ENCODE peak calls at places on chromosomes 16 and 17, in six cellular contexts. I, T, Z, C, M and P are unnamed samples.
A peak's percentile ranks its signal among the peaks of the same experiment; 100 is the strongest.

GRCh38 chr16:75203667-75204409 is 3.1 kb downstream of the CTRB2 start:
- DNase-seq in I (no peak), T (no peak), Z (no peak), C (no peak), M (no peak), P (no peak)

GRCh38 chr17:61405686-61406542 is 6.3 kb downstream of the TBX2 start:
- DNase-seq in I (peak; percentile 70), T (no peak), Z (no peak), C (no peak), M (no peak), P (no peak)

GRCh38 chr16:66265106-66265415 is 101.4 kb upstream of the CDH5 start:
- DNase-seq in I (no peak), T (no peak), Z (peak; percentile 31), C (no peak), M (no peak), P (no peak)

GRCh38 chr17:31171711-31172110 is 76.9 kb downstream of the NF1 start:
- DNase-seq in I (no peak), T (no peak), Z (no peak), C (no peak), M (no peak), P (no peak)

GRCh38 chr16:81647527-81647926 is 131.6 kb upstream of the PLCG2 start:
- DNase-seq in I (peak; percentile 46), T (no peak), Z (peak; percentile 81), C (no peak), M (peak; percentile 81), P (no peak)

GRCh38 chr17:20092292-20092867 is 83.2 kb downstream of the SPECC1 start:
- DNase-seq in I (no peak), T (no peak), Z (no peak), C (no peak), M (no peak), P (no peak)

GRCh38 chr17:41777157-41777578 is 9.3 kb downstream of the JUP start:
- DNase-seq in I (peak; percentile 91), T (no peak), Z (no peak), C (no peak), M (no peak), P (no peak)

GRCh38 chr17:76558210-76559095 is 18.6 kb downstream of the PRCD start:
- DNase-seq in I (no peak), T (no peak), Z (no peak), C (no peak), M (peak; percentile 48), P (peak; percentile 44)

GRCh38 chr16:67528870-67529638 is 425 bp downstream of the RIPOR1 start:
- DNase-seq in I (peak; percentile 90), T (no peak), Z (peak; percentile 68), C (no peak), M (peak; percentile 52), P (peak; percentile 48)

GRCh38 chr17:64087252-64088005 is 42.5 kb downstream of the ERN1 start:
- DNase-seq in I (no peak), T (no peak), Z (no peak), C (no peak), M (no peak), P (no peak)

GRCh38 chr17:77208217-77208808 is 67.5 kb downstream of the SEC14L1 start:
- DNase-seq in I (no peak), T (no peak), Z (no peak), C (no peak), M (peak; percentile 92), P (peak; percentile 83)

GRCh38 chr17:75105269-75106080 is 4.3 kb upstream of the ARMC7 start:
- DNase-seq in I (no peak), T (no peak), Z (no peak), C (no peak), M (peak; percentile 56), P (no peak)

GRCh38 chr17:49882434-49882833 is 34.6 kb upstream of the TAC4 start:
- DNase-seq in I (no peak), T (no peak), Z (no peak), C (no peak), M (no peak), P (no peak)

GRCh38 chr17:48236681-48237134 is 129.1 kb downstream of the SNX11 start:
- DNase-seq in I (no peak), T (no peak), Z (peak; percentile 76), C (no peak), M (no peak), P (no peak)

GRCh38 chr16:17817260-17817659 is 346.5 kb upstream of the XYLT1 start:
- DNase-seq in I (no peak), T (no peak), Z (no peak), C (no peak), M (no peak), P (peak; percentile 18)

GRCh38 chr16:85033153-85033552 is 5.6 kb downstream of the KIAA0513 start:
- DNase-seq in I (no peak), T (no peak), Z (no peak), C (no peak), M (no peak), P (no peak)

GRCh38 chr16:49495596-49496355 is 122.2 kb downstream of the C16orf78 start:
- DNase-seq in I (no peak), T (no peak), Z (no peak), C (no peak), M (no peak), P (no peak)

GRCh38 chr16:85583491-85584181 is 29.5 kb upstream of the GSE1 start:
- DNase-seq in I (no peak), T (no peak), Z (no peak), C (no peak), M (peak; percentile 97), P (peak; percentile 49)

GRCh38 chr16:2663553-2664521 is 18.5 kb upstream of the KCTD5 start:
- DNase-seq in I (no peak), T (no peak), Z (no peak), C (no peak), M (peak; percentile 60), P (peak; percentile 97)

GRCh38 chr17:30942311-30943079 is 20.8 kb downstream of the ADAP2 start:
- DNase-seq in I (no peak), T (no peak), Z (no peak), C (no peak), M (peak; percentile 35), P (peak; percentile 72)

GRCh38 chr17:48155889-48156670 is 48.5 kb downstream of the SNX11 start:
- DNase-seq in I (no peak), T (no peak), Z (no peak), C (no peak), M (no peak), P (no peak)

GRCh38 chr16:29310852-29311314 is 95.6 kb downstream of the NPIPB11 start:
- DNase-seq in I (peak; percentile 50), T (no peak), Z (no peak), C (no peak), M (no peak), P (no peak)

GRCh38 chr16:24013054-24013636 is 177.4 kb downstream of the PRKCB start:
- DNase-seq in I (no peak), T (no peak), Z (no peak), C (no peak), M (no peak), P (no peak)

GRCh38 chr17:57415737-57416354 is 159.5 kb downstream of the MSI2 start:
- DNase-seq in I (no peak), T (no peak), Z (no peak), C (no peak), M (no peak), P (no peak)

GRCh38 chr16:60274431-60275017 is 1540.4 kb upstream of the GOT2 start:
- DNase-seq in I (no peak), T (no peak), Z (no peak), C (no peak), M (no peak), P (no peak)
- H3K4me3 ChIP-seq in I (no peak overlapping the region), T (no peak overlapping the region), Z (no peak overlapping the region), C (no peak overlapping the region), M (no peak overlapping the region), P (no peak overlapping the region)

DNA sequence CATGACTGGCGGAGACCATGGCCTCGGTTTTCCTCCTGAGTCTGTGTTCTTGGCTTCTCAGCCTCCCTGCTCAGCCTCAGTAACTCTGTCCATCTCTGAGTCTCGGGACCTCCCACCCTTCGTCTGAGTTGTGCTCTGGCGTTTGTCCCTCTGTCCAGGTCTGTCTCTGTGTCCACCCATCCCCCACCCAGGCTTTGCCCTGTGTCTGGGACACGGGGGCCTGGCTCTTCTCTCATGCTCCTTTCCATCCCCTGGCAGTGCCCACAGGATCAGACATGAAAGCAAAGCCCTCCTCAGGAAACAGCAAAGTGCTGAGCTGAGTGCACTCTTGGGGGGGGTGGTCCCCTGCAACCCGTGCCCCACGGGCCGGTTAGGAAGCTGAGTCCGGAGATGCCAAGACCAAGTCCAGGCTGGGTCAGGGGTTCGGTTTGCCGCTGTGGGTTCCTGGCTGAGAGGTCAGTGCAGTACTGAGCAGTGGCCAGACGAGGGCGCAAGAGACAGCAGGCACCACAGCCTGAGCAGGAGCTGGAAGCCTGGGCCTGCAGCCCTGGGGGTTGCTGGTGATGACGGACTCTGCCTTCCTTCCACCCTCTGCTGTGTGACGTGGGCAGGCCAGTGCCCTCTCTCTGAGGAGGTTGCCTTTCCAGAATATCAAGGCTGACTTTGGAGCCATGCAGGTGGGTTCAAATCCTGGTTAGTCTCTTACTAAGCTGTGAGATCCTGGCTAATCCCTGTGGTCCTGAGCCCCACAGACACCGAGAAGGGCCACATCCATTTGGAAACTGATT is 2.5 kb downstream of the P2RX1 start:
- DNase-seq in I (peak; percentile 93), T (peak; percentile 70), Z (peak; percentile 82), C (no peak), M (peak; percentile 80), P (peak; percentile 74)
- H3K4me3 ChIP-seq in I (no peak overlapping the region), T (no peak overlapping the region), Z (no peak overlapping the region), C (no peak overlapping the region), M (no peak overlapping the region), P (no peak overlapping the region)

GRCh38 chr17:73100363-73100762 is 7.9 kb upstream of the SLC39A11 start:
- DNase-seq in I (no peak), T (no peak), Z (no peak), C (no peak), M (no peak), P (no peak)
- H3K4me3 ChIP-seq in I (no peak overlapping the region), T (no peak overlapping the region), Z (no peak overlapping the region), C (no peak overlapping the region), M (no peak overlapping the region), P (no peak overlapping the region)

GRCh38 chr17:78986048-78986648 is 6.4 kb upstream of the LGALS3BP start:
- DNase-seq in I (peak; percentile 68), T (no peak), Z (no peak), C (no peak), M (peak; percentile 38), P (peak; percentile 76)
- H3K4me3 ChIP-seq in I (peak overlapping the region; percentile 60), T (peak overlapping the region; percentile 4), Z (no peak overlapping the region), C (no peak overlapping the region), M (peak overlapping the region; percentile 76), P (peak overlapping the region; percentile 52)